ENCODE peak calls at places on chromosomes 4 and X, in four cellular contexts. One of them, this sample, is unnamed.

GRCh38 chrX:46750829-46751228 is 8.1 kb downstream of the SLC9A7 start:
- DNase-seq in lower lobe of right lung: no peak
- DNase-seq in NCI-H1092 treated with DMSO at 0.1 percent for 48 hours: no peak
- DNase-seq in stimulated activated CD4-positive, alpha-beta T cell treated with anti-CD3 and anti-CD28 coated beads, Interleukin-15, amount 100 ng/mL, for 1 hour: no peak
- DNase-seq in this sample: no peak

GRCh38 chrX:76202471-76202870 is 29.6 kb downstream of the PBDC1 start:
- DNase-seq in lower lobe of right lung: no peak
- DNase-seq in NCI-H1092 treated with DMSO at 0.1 percent for 48 hours: no peak
- DNase-seq in stimulated activated CD4-positive, alpha-beta T cell treated with anti-CD3 and anti-CD28 coated beads, Interleukin-15, amount 100 ng/mL, for 1 hour: no peak
- DNase-seq in this sample: no peak

GRCh38 chrX:134244043-134244442 is 7.1 kb downstream of the CCDC160 start:
- DNase-seq in lower lobe of right lung: no peak
- DNase-seq in NCI-H1092 treated with DMSO at 0.1 percent for 48 hours: no peak
- DNase-seq in stimulated activated CD4-positive, alpha-beta T cell treated with anti-CD3 and anti-CD28 coated beads, Interleukin-15, amount 100 ng/mL, for 1 hour: no peak
- DNase-seq in this sample: no peak

GRCh38 chr4:23022032-23022431 is 329.3 kb downstream of the GBA3 start:
- DNase-seq in lower lobe of right lung: no peak
- DNase-seq in NCI-H1092 treated with DMSO at 0.1 percent for 48 hours: no peak
- DNase-seq in stimulated activated CD4-positive, alpha-beta T cell treated with anti-CD3 and anti-CD28 coated beads, Interleukin-15, amount 100 ng/mL, for 1 hour: no peak
- DNase-seq in this sample: no peak

GRCh38 chr4:24574256-24574655 is 10.1 kb downstream of the DHX15 start:
- DNase-seq in lower lobe of right lung: no peak
- DNase-seq in NCI-H1092 treated with DMSO at 0.1 percent for 48 hours: no peak
- DNase-seq in stimulated activated CD4-positive, alpha-beta T cell treated with anti-CD3 and anti-CD28 coated beads, Interleukin-15, amount 100 ng/mL, for 1 hour: no peak
- DNase-seq in this sample: no peak

GRCh38 chrX:123504630-123505270 is 228.1 kb downstream of the THOC2 start:
- DNase-seq in lower lobe of right lung: no peak
- DNase-seq in NCI-H1092 treated with DMSO at 0.1 percent for 48 hours: no peak
- DNase-seq in stimulated activated CD4-positive, alpha-beta T cell treated with anti-CD3 and anti-CD28 coated beads, Interleukin-15, amount 100 ng/mL, for 1 hour: no peak
- DNase-seq in this sample: no peak

GRCh38 chr4:65089666-65090065 is 580.6 kb downstream of the EPHA5 start:
- DNase-seq in lower lobe of right lung: no peak
- DNase-seq in NCI-H1092 treated with DMSO at 0.1 percent for 48 hours: peak
- DNase-seq in stimulated activated CD4-positive, alpha-beta T cell treated with anti-CD3 and anti-CD28 coated beads, Interleukin-15, amount 100 ng/mL, for 1 hour: no peak
- DNase-seq in this sample: no peak

GRCh38 chr4:10020871-10021676 is at the start of gene SLC2A9:
- DNase-seq in lower lobe of right lung: no peak
- DNase-seq in NCI-H1092 treated with DMSO at 0.1 percent for 48 hours: no peak
- DNase-seq in stimulated activated CD4-positive, alpha-beta T cell treated with anti-CD3 and anti-CD28 coated beads, Interleukin-15, amount 100 ng/mL, for 1 hour: no peak
- DNase-seq in this sample: no peak

GRCh38 chr4:74932832-74933561 is at the start of gene PARM1:
- DNase-seq in lower lobe of right lung: peak
- DNase-seq in NCI-H1092 treated with DMSO at 0.1 percent for 48 hours: peak
- DNase-seq in stimulated activated CD4-positive, alpha-beta T cell treated with anti-CD3 and anti-CD28 coated beads, Interleukin-15, amount 100 ng/mL, for 1 hour: no peak
- DNase-seq in this sample: no peak

GRCh38 chr4:56978750-56979303 is at the start of gene POLR2B:
- DNase-seq in lower lobe of right lung: peak
- DNase-seq in NCI-H1092 treated with DMSO at 0.1 percent for 48 hours: peak
- DNase-seq in stimulated activated CD4-positive, alpha-beta T cell treated with anti-CD3 and anti-CD28 coated beads, Interleukin-15, amount 100 ng/mL, for 1 hour: peak
- DNase-seq in this sample: peak

GRCh38 chr4:3791910-3792542 is 25.8 kb downstream of the ADRA2C start:
- DNase-seq in lower lobe of right lung: peak
- DNase-seq in NCI-H1092 treated with DMSO at 0.1 percent for 48 hours: no peak
- DNase-seq in stimulated activated CD4-positive, alpha-beta T cell treated with anti-CD3 and anti-CD28 coated beads, Interleukin-15, amount 100 ng/mL, for 1 hour: peak
- DNase-seq in this sample: no peak

GRCh38 chrX:119156241-119156640 is 28.6 kb upstream of the KIAA1210 start:
- DNase-seq in lower lobe of right lung: no peak
- DNase-seq in NCI-H1092 treated with DMSO at 0.1 percent for 48 hours: no peak
- DNase-seq in stimulated activated CD4-positive, alpha-beta T cell treated with anti-CD3 and anti-CD28 coated beads, Interleukin-15, amount 100 ng/mL, for 1 hour: no peak
- DNase-seq in this sample: no peak

GRCh38 chr4:93829531-93830089 is 1.1 kb downstream of the ATOH1 start:
- DNase-seq in lower lobe of right lung: no peak
- DNase-seq in NCI-H1092 treated with DMSO at 0.1 percent for 48 hours: no peak
- DNase-seq in stimulated activated CD4-positive, alpha-beta T cell treated with anti-CD3 and anti-CD28 coated beads, Interleukin-15, amount 100 ng/mL, for 1 hour: no peak
- DNase-seq in this sample: no peak

GRCh38 chr4:158090323-158090722 is 82.5 kb downstream of the GASK1B start:
- DNase-seq in lower lobe of right lung: no peak
- DNase-seq in NCI-H1092 treated with DMSO at 0.1 percent for 48 hours: peak
- DNase-seq in stimulated activated CD4-positive, alpha-beta T cell treated with anti-CD3 and anti-CD28 coated beads, Interleukin-15, amount 100 ng/mL, for 1 hour: no peak
- DNase-seq in this sample: no peak

GRCh38 chrX:51496501-51497291 is at the start of gene NUDT11:
- DNase-seq in lower lobe of right lung: peak
- DNase-seq in NCI-H1092 treated with DMSO at 0.1 percent for 48 hours: peak
- DNase-seq in stimulated activated CD4-positive, alpha-beta T cell treated with anti-CD3 and anti-CD28 coated beads, Interleukin-15, amount 100 ng/mL, for 1 hour: peak
- DNase-seq in this sample: no peak

GRCh38 chrX:8579602-8580001 is 115.0 kb downstream of the VCX3B start:
- DNase-seq in lower lobe of right lung: peak
- DNase-seq in NCI-H1092 treated with DMSO at 0.1 percent for 48 hours: no peak
- DNase-seq in stimulated activated CD4-positive, alpha-beta T cell treated with anti-CD3 and anti-CD28 coated beads, Interleukin-15, amount 100 ng/mL, for 1 hour: no peak
- DNase-seq in this sample: no peak

GRCh38 chrX:9282325-9282724 is 182.5 kb upstream of the TBL1X start:
- DNase-seq in lower lobe of right lung: no peak
- DNase-seq in NCI-H1092 treated with DMSO at 0.1 percent for 48 hours: no peak
- DNase-seq in stimulated activated CD4-positive, alpha-beta T cell treated with anti-CD3 and anti-CD28 coated beads, Interleukin-15, amount 100 ng/mL, for 1 hour: no peak
- DNase-seq in this sample: no peak

GRCh38 chr4:128846063-128846462 is 36.6 kb downstream of the JADE1 start:
- DNase-seq in lower lobe of right lung: no peak
- DNase-seq in NCI-H1092 treated with DMSO at 0.1 percent for 48 hours: peak
- DNase-seq in stimulated activated CD4-positive, alpha-beta T cell treated with anti-CD3 and anti-CD28 coated beads, Interleukin-15, amount 100 ng/mL, for 1 hour: no peak
- DNase-seq in this sample: no peak

GRCh38 chr4:6909970-6910339 is 329 bp downstream of the TBC1D14 start:
- DNase-seq in lower lobe of right lung: peak
- DNase-seq in NCI-H1092 treated with DMSO at 0.1 percent for 48 hours: no peak
- DNase-seq in stimulated activated CD4-positive, alpha-beta T cell treated with anti-CD3 and anti-CD28 coated beads, Interleukin-15, amount 100 ng/mL, for 1 hour: peak
- DNase-seq in this sample: peak

GRCh38 chr4:38531126-38531737 is 132.8 kb upstream of the KLF3 start:
- DNase-seq in lower lobe of right lung: no peak
- DNase-seq in NCI-H1092 treated with DMSO at 0.1 percent for 48 hours: peak
- DNase-seq in stimulated activated CD4-positive, alpha-beta T cell treated with anti-CD3 and anti-CD28 coated beads, Interleukin-15, amount 100 ng/mL, for 1 hour: no peak
- DNase-seq in this sample: no peak

GRCh38 chr4:160836431-160836830 is 1327.4 kb downstream of the FSTL5 start:
- DNase-seq in lower lobe of right lung: no peak
- DNase-seq in NCI-H1092 treated with DMSO at 0.1 percent for 48 hours: no peak
- DNase-seq in stimulated activated CD4-positive, alpha-beta T cell treated with anti-CD3 and anti-CD28 coated beads, Interleukin-15, amount 100 ng/mL, for 1 hour: no peak
- DNase-seq in this sample: no peak

GRCh38 chr4:86972997-86973396 is 38.2 kb downstream of the AFF1 start:
- DNase-seq in lower lobe of right lung: peak
- DNase-seq in NCI-H1092 treated with DMSO at 0.1 percent for 48 hours: no peak
- DNase-seq in stimulated activated CD4-positive, alpha-beta T cell treated with anti-CD3 and anti-CD28 coated beads, Interleukin-15, amount 100 ng/mL, for 1 hour: no peak
- DNase-seq in this sample: no peak

GRCh38 chrX:55326985-55327384 is 62.3 kb upstream of the PAGE3 start:
- DNase-seq in lower lobe of right lung: no peak
- DNase-seq in NCI-H1092 treated with DMSO at 0.1 percent for 48 hours: no peak
- DNase-seq in stimulated activated CD4-positive, alpha-beta T cell treated with anti-CD3 and anti-CD28 coated beads, Interleukin-15, amount 100 ng/mL, for 1 hour: no peak
- DNase-seq in this sample: no peak

GRCh38 chr4:16783119-16783518 is 115.3 kb downstream of the LDB2 start:
- DNase-seq in lower lobe of right lung: no peak
- DNase-seq in NCI-H1092 treated with DMSO at 0.1 percent for 48 hours: no peak
- DNase-seq in stimulated activated CD4-positive, alpha-beta T cell treated with anti-CD3 and anti-CD28 coated beads, Interleukin-15, amount 100 ng/mL, for 1 hour: no peak
- DNase-seq in this sample: no peak

GRCh38 chrX:119790977-119791436 is 423 bp downstream of the RPL39 start:
- DNase-seq in lower lobe of right lung: no peak
- DNase-seq in NCI-H1092 treated with DMSO at 0.1 percent for 48 hours: peak
- DNase-seq in stimulated activated CD4-positive, alpha-beta T cell treated with anti-CD3 and anti-CD28 coated beads, Interleukin-15, amount 100 ng/mL, for 1 hour: peak
- DNase-seq in this sample: peak

GRCh38 chr4:11259837-11260236 is 168.9 kb downstream of the HS3ST1 start:
- DNase-seq in lower lobe of right lung: no peak
- DNase-seq in NCI-H1092 treated with DMSO at 0.1 percent for 48 hours: peak
- DNase-seq in stimulated activated CD4-positive, alpha-beta T cell treated with anti-CD3 and anti-CD28 coated beads, Interleukin-15, amount 100 ng/mL, for 1 hour: no peak
- DNase-seq in this sample: no peak

GRCh38 chrX:13380230-13380629 is 60.4 kb upstream of the ATXN3L start:
- DNase-seq in lower lobe of right lung: no peak
- DNase-seq in NCI-H1092 treated with DMSO at 0.1 percent for 48 hours: no peak
- DNase-seq in stimulated activated CD4-positive, alpha-beta T cell treated with anti-CD3 and anti-CD28 coated beads, Interleukin-15, amount 100 ng/mL, for 1 hour: no peak
- DNase-seq in this sample: no peak

GRCh38 chrX:46327229-46328081 is 217.8 kb downstream of the ZNF674 start:
- DNase-seq in lower lobe of right lung: peak
- DNase-seq in NCI-H1092 treated with DMSO at 0.1 percent for 48 hours: no peak
- DNase-seq in stimulated activated CD4-positive, alpha-beta T cell treated with anti-CD3 and anti-CD28 coated beads, Interleukin-15, amount 100 ng/mL, for 1 hour: no peak
- DNase-seq in this sample: no peak

GRCh38 chr4:102246416-102246815 is 98.9 kb downstream of the SLC39A8 start:
- DNase-seq in lower lobe of right lung: no peak
- DNase-seq in NCI-H1092 treated with DMSO at 0.1 percent for 48 hours: no peak
- DNase-seq in stimulated activated CD4-positive, alpha-beta T cell treated with anti-CD3 and anti-CD28 coated beads, Interleukin-15, amount 100 ng/mL, for 1 hour: no peak
- DNase-seq in this sample: no peak

GRCh38 chr4:6475492-6476020 is 3.1 kb upstream of the PPP2R2C start:
- DNase-seq in lower lobe of right lung: no peak
- DNase-seq in NCI-H1092 treated with DMSO at 0.1 percent for 48 hours: no peak
- DNase-seq in stimulated activated CD4-positive, alpha-beta T cell treated with anti-CD3 and anti-CD28 coated beads, Interleukin-15, amount 100 ng/mL, for 1 hour: no peak
- DNase-seq in this sample: no peak

GRCh38 chr4:73067971-73068394 is 1.5 kb downstream of the COX18 start:
- DNase-seq in lower lobe of right lung: no peak
- DNase-seq in NCI-H1092 treated with DMSO at 0.1 percent for 48 hours: peak
- DNase-seq in stimulated activated CD4-positive, alpha-beta T cell treated with anti-CD3 and anti-CD28 coated beads, Interleukin-15, amount 100 ng/mL, for 1 hour: peak
- DNase-seq in this sample: no peak

GRCh38 chr4:17058506-17058905 is 160.1 kb upstream of the LDB2 start:
- DNase-seq in lower lobe of right lung: no peak
- DNase-seq in NCI-H1092 treated with DMSO at 0.1 percent for 48 hours: no peak
- DNase-seq in stimulated activated CD4-positive, alpha-beta T cell treated with anti-CD3 and anti-CD28 coated beads, Interleukin-15, amount 100 ng/mL, for 1 hour: no peak
- DNase-seq in this sample: no peak

GRCh38 chrX:40273356-40274050 is 175.7 kb upstream of the BCOR start:
- DNase-seq in lower lobe of right lung: no peak
- DNase-seq in NCI-H1092 treated with DMSO at 0.1 percent for 48 hours: peak
- DNase-seq in stimulated activated CD4-positive, alpha-beta T cell treated with anti-CD3 and anti-CD28 coated beads, Interleukin-15, amount 100 ng/mL, for 1 hour: no peak
- DNase-seq in this sample: no peak

GRCh38 chrX:153818571-153819397 is 11.6 kb downstream of the PDZD4 start:
- DNase-seq in lower lobe of right lung: peak
- DNase-seq in NCI-H1092 treated with DMSO at 0.1 percent for 48 hours: peak
- DNase-seq in stimulated activated CD4-positive, alpha-beta T cell treated with anti-CD3 and anti-CD28 coated beads, Interleukin-15, amount 100 ng/mL, for 1 hour: peak
- DNase-seq in this sample: peak

GRCh38 chrX:18983711-18984380 is at the start of gene PHKA2:
- DNase-seq in lower lobe of right lung: peak
- DNase-seq in NCI-H1092 treated with DMSO at 0.1 percent for 48 hours: no peak
- DNase-seq in stimulated activated CD4-positive, alpha-beta T cell treated with anti-CD3 and anti-CD28 coated beads, Interleukin-15, amount 100 ng/mL, for 1 hour: no peak
- DNase-seq in this sample: peak

GRCh38 chr4:80011636-80012236 is 61.3 kb downstream of the ANTXR2 start:
- DNase-seq in lower lobe of right lung: no peak
- DNase-seq in NCI-H1092 treated with DMSO at 0.1 percent for 48 hours: no peak
- DNase-seq in stimulated activated CD4-positive, alpha-beta T cell treated with anti-CD3 and anti-CD28 coated beads, Interleukin-15, amount 100 ng/mL, for 1 hour: no peak
- DNase-seq in this sample: no peak

GRCh38 chrX:107226766-107227165 is 20.4 kb downstream of the DNAAF6 start:
- DNase-seq in lower lobe of right lung: no peak
- DNase-seq in NCI-H1092 treated with DMSO at 0.1 percent for 48 hours: no peak
- DNase-seq in stimulated activated CD4-positive, alpha-beta T cell treated with anti-CD3 and anti-CD28 coated beads, Interleukin-15, amount 100 ng/mL, for 1 hour: no peak
- DNase-seq in this sample: no peak

GRCh38 chr4:88008624-88009235 is 1.3 kb downstream of the PKD2 start:
- DNase-seq in lower lobe of right lung: no peak
- DNase-seq in NCI-H1092 treated with DMSO at 0.1 percent for 48 hours: no peak
- DNase-seq in stimulated activated CD4-positive, alpha-beta T cell treated with anti-CD3 and anti-CD28 coated beads, Interleukin-15, amount 100 ng/mL, for 1 hour: no peak
- DNase-seq in this sample: no peak